ENCODE peak calls at places on chromosomes 3 and 15, in seven cellular contexts. C, E, W, D, A, Q and M are unnamed samples.

GRCh38 chr3:124033360-124034015 is 41.6 kb upstream of the ROPN1 start:
- DNase-seq in A (peak), D (peak), W (no peak), C (no peak), Q (no peak), E (no peak), M (no peak)

GRCh38 chr3:14536055-14536815 is 3.9 kb downstream of the GRIP2 start:
- DNase-seq in A (no peak), E (no peak), Q (no peak), C (no peak), D (no peak), W (no peak), M (no peak)

GRCh38 chr15:87219650-87220615 is 1036.6 kb downstream of the NTRK3 start:
- DNase-seq in Q (no peak), E (no peak), A (no peak), W (no peak), C (no peak), D (no peak), M (no peak)

GRCh38 chr3:33355611-33356010 is 78.4 kb downstream of the FBXL2 start:
- DNase-seq in E (no peak), Q (no peak), W (no peak), D (no peak), A (no peak), C (no peak), M (no peak)

GRCh38 chr15:51134416-51135199 is 39.9 kb upstream of the TNFAIP8L3 start:
- DNase-seq in D (no peak), W (no peak), Q (no peak), A (no peak), E (no peak), C (no peak), M (no peak)

GRCh38 chr3:96086018-96086417 is 728.4 kb upstream of the EPHA6 start:
- DNase-seq in W (no peak), E (no peak), D (no peak), C (no peak), Q (no peak), A (no peak), M (no peak)

GRCh38 chr15:83205725-83206324 is 1.8 kb downstream of the HDGFL3 start:
- DNase-seq in Q (peak), W (peak), E (no peak), C (no peak), D (no peak), A (no peak), M (no peak)

GRCh38 chr3:48598323-48599076 is 3.4 kb upstream of the COL7A1 start:
- DNase-seq in A (no peak), E (no peak), W (no peak), C (peak), D (peak), Q (no peak), M (no peak)

GRCh38 chr3:106257172-106257571 is 388.4 kb upstream of the CBLB start:
- DNase-seq in W (no peak), C (no peak), Q (no peak), A (no peak), D (no peak), E (no peak), M (no peak)

GRCh38 chr15:31292391-31293020 is 34.1 kb upstream of the KLF13 start:
- DNase-seq in A (no peak), W (no peak), D (no peak), E (no peak), C (peak), Q (no peak), M (no peak)

GRCh38 chr3:178709047-178709446 is 172.8 kb downstream of the KCNMB2 start:
- DNase-seq in W (peak), Q (no peak), D (no peak), A (no peak), E (no peak), C (no peak), M (peak)